ENCODE peak calls at places on chromosomes 6 and 20, in four cellular contexts. Y is heart right ventricle, N is Karpas-422, D is MM.1S. A is an unnamed sample. For H3K4me1, the result is how much of the 10 kb centered on the place peaks cover.

GRCh38 chr20:57869951-57870315 is 160.1 kb upstream of the PMEPA1 start:
- DNase-seq in Y (no peak), N (no peak), D (no peak), A (no peak)

GRCh38 chr6:118580585-118581419 is 32.7 kb downstream of the PLN start:
- DNase-seq in Y (peak), N (peak), D (peak), A (no peak)

GRCh38 chr20:18999076-18999475 is 185.5 kb downstream of the SCP2D1 start:
- DNase-seq in Y (no peak), N (no peak), D (no peak), A (no peak)

GRCh38 chr6:3882865-3883264 is 33.7 kb downstream of the FAM50B start:
- DNase-seq in Y (no peak), N (no peak), D (no peak), A (no peak)

GRCh38 chr6:89510393-89510792 is 77.4 kb downstream of the ANKRD6 start:
- DNase-seq in Y (no peak), N (no peak), D (no peak), A (no peak)

GRCh38 chr6:71404145-71404966 is 115.7 kb downstream of the OGFRL1 start:
- DNase-seq in Y (no peak), N (no peak), D (no peak), A (no peak)

GRCh38 chr6:27295301-27296079 is 16.6 kb downstream of the POM121L2 start:
- DNase-seq in Y (no peak), N (peak), D (no peak), A (no peak)

GRCh38 chr6:162856885-162857284 is 129.1 kb downstream of the PACRG start:
- DNase-seq in Y (peak), N (no peak), D (no peak), A (no peak)

GRCh38 chr6:4185419-4185818 is 50.0 kb upstream of the ECI2 start:
- DNase-seq in Y (no peak), N (no peak), D (no peak), A (no peak)

GRCh38 chr20:54681869-54682268 is 206.5 kb downstream of the DOK5 start:
- DNase-seq in Y (no peak), N (no peak), D (no peak), A (no peak)

GRCh38 chr20:19756756-19757486 is 1.1 kb upstream of the RIN2 start:
- DNase-seq in Y (no peak), N (no peak), D (no peak), A (no peak)

GRCh38 chr20:41249781-41250281 is 67.7 kb downstream of the ZHX3 start:
- DNase-seq in Y (peak), N (peak), D (no peak), A (no peak)

GRCh38 chr6:19231878-19232519 is 605.2 kb upstream of the ID4 start:
- DNase-seq in Y (no peak), N (no peak), D (no peak), A (no peak)

GRCh38 chr6:100217225-100217624 is 223.2 kb upstream of the MCHR2 start:
- DNase-seq in Y (no peak), N (no peak), D (no peak), A (no peak)

GRCh38 chr6:42113929-42114636 is 28.3 kb downstream of the C6orf132 start:
- DNase-seq in Y (no peak), N (peak), D (no peak), A (no peak)

GRCh38 chr6:35852994-35853393 is 47.8 kb downstream of the LHFPL5 start:
- DNase-seq in Y (no peak), N (no peak), D (no peak), A (no peak)

GRCh38 chr20:7087803-7088202 is 320.3 kb downstream of the BMP2 start:
- DNase-seq in Y (no peak), N (no peak), D (no peak), A (no peak)

GRCh38 chr20:10179574-10180298 is 38.9 kb upstream of the SNAP25 start:
- DNase-seq in Y (no peak), N (peak), D (no peak), A (no peak)

GRCh38 chr6:3071568-3071967 is 3.3 kb downstream of the RIPK1 start:
- DNase-seq in Y (no peak), N (no peak), D (no peak), A (no peak)

GRCh38 chr20:45138451-45139300 is 14.4 kb upstream of the WFDC12 start:
- DNase-seq in Y (no peak), N (peak), D (peak), A (no peak)

GRCh38 chr6:87391334-87391733 is 16.4 kb upstream of the CFAP206 start:
- DNase-seq in Y (no peak), N (peak), D (peak), A (no peak)

GRCh38 chr6:136037246-136037884 is 185.9 kb downstream of the PDE7B start:
- DNase-seq in Y (no peak), N (no peak), D (no peak), A (no peak)

GRCh38 chr6:90080876-90081464 is 186.7 kb downstream of the GJA10 start:
- DNase-seq in Y (no peak), N (no peak), D (no peak), A (peak)

GRCh38 chr6:149840345-149841075 is 23.6 kb downstream of the LRP11 start:
- DNase-seq in Y (peak), N (peak), D (peak), A (no peak)

GRCh38 chr6:157225575-157225995 is 97.7 kb downstream of the TMEM242 start:
- DNase-seq in Y (no peak), N (peak), D (no peak), A (no peak)

GRCh38 chr6:77425676-77426075 is 37.6 kb downstream of the HTR1B start:
- DNase-seq in Y (no peak), N (no peak), D (no peak), A (no peak)

GRCh38 chr6:151257984-151258445 is 18.2 kb downstream of the AKAP12 start:
- DNase-seq in Y (no peak), N (peak), D (no peak), A (no peak)

GRCh38 chr6:45881705-45882435 is 133.8 kb downstream of the CLIC5 start:
- DNase-seq in Y (no peak), N (no peak), D (no peak), A (no peak)

GRCh38 chr20:57598491-57598890 is 21.7 kb downstream of the ZBP1 start:
- DNase-seq in Y (no peak), N (no peak), D (no peak), A (no peak)

GRCh38 chr6:32973934-32974333 is 5.5 kb downstream of the BRD2 start:
- DNase-seq in Y (no peak), N (peak), D (peak), A (peak)

GRCh38 chr20:3222635-3223600 is 13.6 kb downstream of the ITPA start:
- DNase-seq in Y (peak), N (no peak), D (no peak), A (no peak)

GRCh38 chr6:11050735-11051134 is 6.6 kb upstream of the ELOVL2 start:
- DNase-seq in Y (no peak), N (no peak), D (no peak), A (no peak)

GRCh38 chr6:32785781-32786533 is 22.6 kb upstream of the HLA-DQB2 start:
- DNase-seq in Y (peak), N (peak), D (peak), A (peak)

GRCh38 chr6:13965582-13966127 is 40.9 kb downstream of the RNF182 start:
- DNase-seq in Y (no peak), N (no peak), D (no peak), A (no peak)

GRCh38 chr6:75230484-75231325 is 12.9 kb downstream of the COX7A2 start:
- DNase-seq in Y (peak), N (no peak), D (no peak), A (no peak)

GRCh38 chr20:8386991-8387390 is 254.9 kb downstream of the PLCB1 start:
- DNase-seq in Y (no peak), N (no peak), D (no peak), A (no peak)

GRCh38 chr6:85273870-85274269 is 176.0 kb upstream of the NT5E start:
- DNase-seq in Y (no peak), N (no peak), D (no peak), A (no peak)

GRCh38 chr6:166629628-166630027 is 2.6 kb upstream of the RPS6KA2 start:
- DNase-seq in Y (no peak), N (no peak), D (no peak), A (no peak)
- H3K27ac ChIP-seq in Y (peak), N (no peak), D (no peak), A (no peak)

DNA sequence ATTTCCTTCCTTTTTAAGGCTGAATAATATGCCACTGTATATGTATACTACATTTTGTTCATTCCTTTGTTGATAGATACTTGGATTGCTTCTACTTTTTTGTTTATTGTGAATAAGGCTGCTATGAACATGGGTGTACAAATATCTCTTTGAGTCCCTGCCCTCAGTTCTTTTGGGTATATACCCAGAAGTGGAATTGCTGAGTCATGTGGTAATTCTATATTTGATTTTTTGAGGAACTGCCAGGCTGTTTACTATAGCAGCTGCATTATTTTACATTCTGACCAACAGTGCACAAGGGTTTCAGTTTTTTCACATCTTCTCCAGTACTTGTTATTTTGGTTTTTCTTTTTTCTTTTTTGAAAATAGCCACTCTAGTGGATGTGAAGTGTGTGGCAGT is 34.1 kb downstream of the CDS2 start:
- DNase-seq in Y (no peak), N (no peak), D (peak), A (no peak)
- H3K4me1 ChIP-seq in Y (half or more), N (under half), D (under half), A (under half)

GRCh38 chr6:129104131-129104530 is 221.2 kb downstream of the LAMA2 start:
- DNase-seq in Y (no peak), N (no peak), D (no peak), A (no peak)
- H3K27ac ChIP-seq in Y (peak), N (no peak), D (no peak), A (no peak)

GRCh38 chr20:35695978-35696377 is 3.2 kb downstream of the NFS1 start:
- DNase-seq in Y (no peak), N (no peak), D (no peak), A (no peak)

GRCh38 chr20:35699127-35699913 is at the start of the genes NFS1 and ROMO1:
- DNase-seq in Y (peak), N (peak), D (peak), A (peak)

GRCh38 chr20:35699914-35700624 is 864 bp downstream of the ROMO1 start:
- DNase-seq in Y (no peak), N (peak), D (peak), A (no peak)

GRCh38 chr20:35698298-35699126 is 640 bp downstream of the NFS1 start:
- DNase-seq in Y (no peak), N (peak), D (no peak), A (no peak)

DNA sequence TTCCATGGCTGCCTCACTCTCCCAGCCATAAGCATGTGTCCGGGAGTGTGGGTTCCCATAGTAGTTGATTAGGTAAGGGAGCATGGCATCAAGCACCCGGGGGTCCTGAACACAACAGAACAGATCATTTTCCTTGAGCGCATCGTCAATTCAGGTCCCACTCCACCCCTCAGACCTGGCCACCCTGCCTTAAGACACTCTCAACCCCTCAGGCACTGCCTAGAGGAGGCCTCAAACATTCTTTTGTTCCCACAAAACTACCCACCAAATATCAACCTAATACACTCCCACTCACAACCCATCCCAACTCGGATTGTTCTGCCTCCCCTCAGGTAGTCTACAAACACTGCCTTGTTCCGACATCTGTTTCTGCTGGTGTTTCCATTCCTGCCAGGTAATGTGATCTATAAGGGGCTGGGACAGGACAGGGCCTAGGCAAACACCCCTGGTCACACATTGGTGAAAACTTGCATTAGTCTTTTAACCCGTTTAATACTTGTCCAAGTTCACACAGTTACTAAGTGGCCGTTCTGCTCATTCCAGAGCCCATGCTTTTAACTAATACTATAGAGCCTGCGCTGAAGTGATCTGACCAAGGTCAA is 1.4 kb downstream of the NFS1 start:
- DNase-seq in Y (no peak), N (no peak), D (no peak), A (no peak)
- H3K4me1 ChIP-seq in Y (under half), N (under half), D (under half), A (under half)

DNA sequence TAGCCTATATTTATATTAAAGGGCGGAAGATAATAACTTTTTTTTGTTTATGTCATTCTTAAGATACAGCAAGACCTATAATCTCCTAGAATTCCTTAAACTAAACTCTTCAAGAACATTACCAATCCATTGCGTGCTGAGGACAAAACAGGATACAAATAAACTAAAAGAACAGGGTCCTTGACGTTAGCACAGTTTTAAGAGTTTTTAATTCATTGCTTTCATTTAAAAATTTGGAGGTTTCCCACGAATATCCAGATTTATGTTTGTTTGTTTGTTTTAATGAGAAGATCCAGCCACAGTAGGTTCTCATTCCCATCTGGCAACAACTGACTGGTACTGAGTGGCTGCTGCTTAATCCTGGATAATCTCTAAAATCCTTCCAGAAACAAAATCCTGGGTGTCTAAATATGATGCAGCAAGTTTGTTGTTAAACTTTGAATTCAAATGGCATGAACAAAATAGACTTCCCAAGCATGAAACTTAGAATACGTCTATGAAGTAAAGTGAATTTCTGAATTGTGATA is 153.7 kb downstream of the HACE1 start:
- DNase-seq in Y (no peak), N (no peak), D (no peak), A (no peak)
- H3K27ac ChIP-seq in Y (peak), N (no peak), D (no peak), A (no peak)

DNA sequence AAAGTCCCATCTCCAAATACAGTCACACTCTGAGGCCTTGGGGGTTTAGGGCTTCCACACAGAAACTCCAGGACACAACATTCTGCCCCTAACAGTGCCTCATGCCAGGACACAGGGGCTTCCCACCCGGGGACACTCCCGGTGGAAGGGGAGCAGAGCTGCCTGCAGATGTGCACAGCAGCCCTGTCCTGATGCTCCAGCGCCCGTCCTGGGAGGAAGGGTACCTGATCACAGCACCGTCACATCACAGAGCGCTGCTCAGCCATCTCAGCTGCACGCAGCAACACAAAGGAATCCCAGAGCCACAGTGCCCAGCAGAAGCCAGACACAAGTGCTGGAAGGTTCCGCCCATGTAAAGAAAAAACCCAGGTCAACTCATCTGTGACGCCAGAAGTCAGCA is 156.7 kb downstream of the TAF4 start:
- DNase-seq in Y (no peak), N (no peak), D (no peak), A (no peak)
- H3K4me1 ChIP-seq in Y (under half), N (under half), D (under half), A (under half)

DNA sequence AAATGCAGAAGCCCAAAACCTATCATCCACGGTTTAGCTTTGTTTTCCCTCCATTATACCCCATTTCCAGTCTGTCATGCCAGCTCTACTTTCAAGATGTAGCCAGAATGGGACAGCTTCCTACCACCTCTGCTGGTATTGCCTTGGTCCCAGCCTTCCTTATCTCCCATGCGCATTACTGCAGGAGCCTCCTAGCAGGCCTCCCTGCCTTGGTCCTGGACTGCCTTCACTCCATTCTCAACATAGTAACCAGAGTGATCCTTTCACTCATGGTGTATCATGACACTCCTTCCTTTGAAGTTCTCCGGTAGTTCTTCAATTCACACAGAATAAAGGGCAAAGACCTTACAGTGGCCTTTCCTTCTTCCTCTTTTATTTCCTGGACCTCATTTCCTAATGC is 15.9 kb downstream of the TPD52L1 start:
- DNase-seq in Y (no peak), N (no peak), D (no peak), A (no peak)
- H3K27ac ChIP-seq in Y (peak), N (no peak), D (no peak), A (no peak)

GRCh38 chr6:52539607-52540006 is 37.3 kb downstream of the TRAM2 start:
- DNase-seq in Y (no peak), N (no peak), D (no peak), A (no peak)

GRCh38 chr6:52536424-52536916 is 40.4 kb downstream of the TRAM2 start:
- DNase-seq in Y (no peak), N (no peak), D (peak), A (no peak)

GRCh38 chr6:52537001-52537753 is 39.7 kb downstream of the TRAM2 start:
- DNase-seq in Y (no peak), N (no peak), D (peak), A (no peak)

GRCh38 chr6:52538921-52539354 is 37.9 kb downstream of the TRAM2 start:
- DNase-seq in Y (no peak), N (no peak), D (no peak), A (no peak)

DNA sequence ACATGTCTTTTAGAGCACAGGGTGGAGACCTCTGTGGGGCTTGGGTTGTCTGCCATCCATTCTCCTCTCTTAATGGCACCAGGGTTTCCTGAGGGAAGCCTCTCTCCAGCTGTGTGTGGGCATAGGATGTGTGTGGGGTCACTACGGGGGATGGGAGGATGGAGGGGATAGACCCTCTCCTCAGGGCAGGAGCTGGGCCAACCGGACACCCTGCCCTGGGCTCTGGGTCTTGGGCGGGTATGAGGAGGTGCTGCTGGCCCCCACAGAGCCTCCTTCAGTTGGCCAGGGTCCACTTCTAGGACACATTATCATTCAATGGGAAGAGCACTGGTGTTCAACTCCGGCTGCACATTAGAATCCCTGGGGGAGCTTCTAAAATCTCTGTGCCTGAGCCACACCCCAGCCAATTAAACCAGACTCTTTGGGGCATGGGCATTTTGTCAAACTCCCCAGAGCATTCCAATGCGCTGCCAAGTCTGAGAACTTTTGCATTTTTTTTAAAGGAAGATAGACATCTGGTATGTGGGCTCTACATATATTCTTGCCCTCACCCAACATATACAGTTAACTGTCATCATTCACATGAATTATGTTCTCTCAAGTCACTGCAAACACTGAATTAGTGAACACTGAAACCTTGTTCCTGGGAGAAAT is 38.5 kb downstream of the TRAM2 start:
- DNase-seq in Y (no peak), N (no peak), D (no peak), A (no peak)
- H3K4me1 ChIP-seq in Y (half or more), N (half or more), D (half or more), A (under half)

GRCh38 chr6:56378966-56379608 is 131.7 kb upstream of the COL21A1 start:
- DNase-seq in Y (no peak), N (no peak), D (no peak), A (no peak)

GRCh38 chr6:56382416-56382940 is 135.1 kb upstream of the COL21A1 start:
- DNase-seq in Y (no peak), N (no peak), D (no peak), A (no peak)

GRCh38 chr6:56380476-56380875 is 133.1 kb upstream of the COL21A1 start:
- DNase-seq in Y (no peak), N (no peak), D (no peak), A (no peak)

GRCh38 chr6:56378507-56378906 is 131.1 kb upstream of the COL21A1 start:
- DNase-seq in Y (no peak), N (no peak), D (no peak), A (no peak)

GRCh38 chr6:56381852-56382251 is 134.5 kb upstream of the COL21A1 start:
- DNase-seq in Y (no peak), N (peak), D (no peak), A (no peak)
- H3K27ac ChIP-seq in Y (no peak), N (no peak), D (no peak), A (no peak)